ENCODE peak calls at places on chromosome 21, in seven cellular contexts. N is bronchial epithelial cell, D is mammary epithelial cell, X is pancreas, P is lower lobe of right lung, J is tibial artery, R is psoas muscle. V is an unnamed sample. For H3K36me3, the result is how much of the 10 kb centered on the place peaks cover.

GRCh38 chr21:27513016-27513415 is 546.1 kb upstream of the ADAMTS5 start:
- DNase-seq in N (no peak), D (peak), X (no peak), P (no peak), J (no peak), R (no peak), V (no peak)

GRCh38 chr21:14751011-14751410 is 204.9 kb upstream of the SAMSN1 start:
- DNase-seq in N (no peak), D (no peak), X (no peak), P (no peak), J (no peak), R (no peak), V (no peak)

GRCh38 chr21:28256420-28256831 is 736.3 kb downstream of the LTN1 start:
- DNase-seq in N (no peak), D (no peak), X (peak), P (no peak), J (no peak), R (no peak), V (peak)

GRCh38 chr21:15192243-15192642 is 127.4 kb upstream of the NRIP1 start:
- DNase-seq in N (peak), D (peak), X (no peak), P (no peak), J (no peak), R (no peak), V (peak)

GRCh38 chr21:32309906-32310460 is 11.3 kb downstream of the MRAP start:
- DNase-seq in N (no peak), D (no peak), X (no peak), P (no peak), J (no peak), R (no peak), V (no peak)

GRCh38 chr21:19256934-19257660 is 853.5 kb upstream of the TMPRSS15 start:
- DNase-seq in N (no peak), D (no peak), X (no peak), P (no peak), J (no peak), R (no peak), V (no peak)

GRCh38 chr21:18913914-18914313 is 510.3 kb upstream of the TMPRSS15 start:
- DNase-seq in N (no peak), D (no peak), X (no peak), P (no peak), J (no peak), R (no peak), V (no peak)

GRCh38 chr21:31660134-31660565 is 657 bp downstream of the SOD1 start:
- DNase-seq in N (peak), D (peak), X (peak), P (no peak), J (peak), R (no peak), V (no peak)

GRCh38 chr21:31484219-31484618 is 140.2 kb upstream of the TIAM1 start:
- DNase-seq in N (no peak), D (no peak), X (no peak), P (no peak), J (no peak), R (no peak), V (no peak)

GRCh38 chr21:42466700-42467612 is 29.1 kb downstream of the RSPH1 start:
- DNase-seq in N (peak), D (no peak), X (no peak), P (no peak), J (no peak), R (peak), V (peak)

GRCh38 chr21:33123396-33124120 is 53.6 kb downstream of the OLIG1 start:
- DNase-seq in N (peak), D (no peak), X (no peak), P (no peak), J (no peak), R (no peak), V (no peak)

GRCh38 chr21:33870768-33871167 is 44.8 kb downstream of the ATP5PO start:
- DNase-seq in N (no peak), D (no peak), X (no peak), P (no peak), J (no peak), R (peak), V (no peak)

GRCh38 chr21:27570306-27570868 is 603.5 kb upstream of the ADAMTS5 start:
- DNase-seq in N (peak), D (peak), X (no peak), P (peak), J (peak), R (peak), V (no peak)

GRCh38 chr21:43355196-43355924 is 71.6 kb downstream of the SIK1 start:
- DNase-seq in N (no peak), D (no peak), X (no peak), P (no peak), J (no peak), R (peak), V (no peak)

GRCh38 chr21:40019076-40019475 is 151.8 kb downstream of the PCP4 start:
- DNase-seq in N (no peak), D (no peak), X (no peak), P (no peak), J (no peak), R (no peak), V (no peak)

GRCh38 chr21:38531610-38532009 is 33.3 kb upstream of the ERG start:
- DNase-seq in N (no peak), D (no peak), X (no peak), P (no peak), J (peak), R (no peak), V (no peak)

GRCh38 chr21:35231115-35231514 is 182.0 kb upstream of the RUNX1 start:
- DNase-seq in N (peak), D (peak), X (no peak), P (no peak), J (no peak), R (no peak), V (no peak)

GRCh38 chr21:38468989-38469388 is 29.3 kb downstream of the ERG start:
- DNase-seq in N (peak), D (peak), X (no peak), P (no peak), J (no peak), R (no peak), V (no peak)

GRCh38 chr21:31557956-31558838 is 101.3 kb upstream of the SOD1 start:
- DNase-seq in N (no peak), D (peak), X (no peak), P (no peak), J (no peak), R (no peak), V (peak)

GRCh38 chr21:26843912-26844257 is 1.3 kb downstream of the ADAMTS1 start:
- DNase-seq in N (peak), D (peak), X (no peak), P (no peak), J (no peak), R (no peak), V (no peak)

GRCh38 chr21:23438081-23438480 is 2169.2 kb downstream of the MRPL39 start:
- DNase-seq in N (no peak), D (no peak), X (no peak), P (no peak), J (no peak), R (no peak), V (no peak)

GRCh38 chr21:42375966-42376337 is 9.6 kb upstream of the TFF1 start:
- DNase-seq in N (no peak), D (no peak), X (no peak), P (no peak), J (no peak), R (no peak), V (no peak)

GRCh38 chr21:33976082-33976979 is 60.7 kb upstream of the ATP5PO start:
- DNase-seq in N (peak), D (peak), X (no peak), P (no peak), J (no peak), R (no peak), V (no peak)

GRCh38 chr21:42423685-42424084 is 20.0 kb downstream of the UBASH3A start:
- DNase-seq in N (no peak), D (no peak), X (no peak), P (no peak), J (no peak), R (no peak), V (no peak)

GRCh38 chr21:31668651-31669491 is 9.4 kb downstream of the SOD1 start:
- DNase-seq in N (peak), D (no peak), X (no peak), P (no peak), J (no peak), R (no peak), V (no peak)

GRCh38 chr21:33642896-33643657 is 776 bp downstream of the ITSN1 start:
- DNase-seq in N (peak), D (peak), X (peak), P (peak), J (peak), R (peak), V (peak)

GRCh38 chr21:43702785-43703067 is 16.2 kb upstream of the PDXK start:
- DNase-seq in N (peak), D (no peak), X (no peak), P (no peak), J (no peak), R (no peak), V (no peak)

GRCh38 chr21:44708213-44708865 is 3.0 kb downstream of the TSPEAR start:
- DNase-seq in N (no peak), D (no peak), X (no peak), P (no peak), J (no peak), R (peak), V (no peak)
- H3K4me3 ChIP-seq in N (no peak), D (no peak), X (no peak), P (no peak), J (no peak), R (no peak), V (no peak)

GRCh38 chr21:37338671-37339526 is 27.7 kb upstream of the DYRK1A start:
- DNase-seq in N (peak), D (peak), X (peak), P (no peak), J (no peak), R (peak), V (peak)
- TF ChIP-seq CTCF in N (no peak), D (no peak), X (no peak), P (no peak), J (no peak), R (no peak), V (no peak)

GRCh38 chr21:45420623-45421041 is 15.7 kb downstream of the COL18A1 start:
- DNase-seq in N (no peak), D (no peak), X (peak), P (peak), J (no peak), R (peak), V (peak)

GRCh38 chr21:45419162-45419561 is 14.2 kb downstream of the COL18A1 start:
- DNase-seq in N (no peak), D (no peak), X (no peak), P (peak), J (no peak), R (no peak), V (no peak)

GRCh38 chr21:45420061-45420521 is 15.1 kb downstream of the COL18A1 start:
- DNase-seq in N (no peak), D (no peak), X (no peak), P (peak), J (no peak), R (no peak), V (no peak)

GRCh38 chr21:45421846-45422775 is 17.1 kb downstream of the COL18A1 start:
- DNase-seq in N (no peak), D (no peak), X (no peak), P (peak), J (no peak), R (peak), V (no peak)

DNA sequence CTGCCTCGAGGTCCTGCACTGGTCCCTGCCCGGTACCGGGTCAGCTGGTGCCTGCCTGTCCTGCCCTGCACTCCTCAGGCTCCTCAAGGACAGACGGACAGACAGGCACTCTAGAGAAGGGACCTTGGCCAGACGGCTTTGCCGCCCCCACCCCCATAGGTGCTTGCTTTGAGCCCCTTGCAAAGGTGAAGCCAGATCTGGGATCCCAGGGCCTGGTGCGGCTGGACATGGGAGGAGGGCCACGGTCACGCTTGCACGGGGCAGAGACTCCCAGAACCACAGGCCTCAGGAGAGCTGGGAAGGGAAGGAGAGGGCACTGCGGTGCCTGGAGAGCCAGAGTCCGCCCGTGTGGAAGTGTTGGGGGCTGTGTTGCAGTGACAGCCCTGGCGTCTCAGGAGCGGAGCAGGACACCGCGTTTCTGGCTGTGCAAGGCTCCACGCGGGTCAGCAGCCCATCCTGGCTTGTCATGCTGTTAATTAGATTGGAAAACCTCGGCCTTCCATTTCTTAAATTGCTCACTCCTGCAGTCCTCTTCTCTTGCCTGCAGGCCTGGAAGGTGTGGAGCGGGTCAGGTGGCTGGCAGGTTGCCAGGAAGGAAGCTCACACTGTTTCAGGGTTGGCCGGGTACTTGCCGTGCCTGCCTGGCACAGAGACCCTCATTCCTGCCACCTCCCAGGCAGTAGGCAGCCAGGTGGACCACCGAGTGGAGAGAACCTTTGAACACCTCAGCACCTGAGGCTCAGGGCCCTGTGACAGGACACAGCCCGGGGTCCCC is 16.3 kb downstream of the COL18A1 start:
- DNase-seq in N (peak), D (peak), X (peak), P (peak), J (no peak), R (peak), V (no peak)
- H3K36me3 ChIP-seq in N (under half), D (under half), X (under half), P (under half), J (under half), R (under half), V (under half)

DNA sequence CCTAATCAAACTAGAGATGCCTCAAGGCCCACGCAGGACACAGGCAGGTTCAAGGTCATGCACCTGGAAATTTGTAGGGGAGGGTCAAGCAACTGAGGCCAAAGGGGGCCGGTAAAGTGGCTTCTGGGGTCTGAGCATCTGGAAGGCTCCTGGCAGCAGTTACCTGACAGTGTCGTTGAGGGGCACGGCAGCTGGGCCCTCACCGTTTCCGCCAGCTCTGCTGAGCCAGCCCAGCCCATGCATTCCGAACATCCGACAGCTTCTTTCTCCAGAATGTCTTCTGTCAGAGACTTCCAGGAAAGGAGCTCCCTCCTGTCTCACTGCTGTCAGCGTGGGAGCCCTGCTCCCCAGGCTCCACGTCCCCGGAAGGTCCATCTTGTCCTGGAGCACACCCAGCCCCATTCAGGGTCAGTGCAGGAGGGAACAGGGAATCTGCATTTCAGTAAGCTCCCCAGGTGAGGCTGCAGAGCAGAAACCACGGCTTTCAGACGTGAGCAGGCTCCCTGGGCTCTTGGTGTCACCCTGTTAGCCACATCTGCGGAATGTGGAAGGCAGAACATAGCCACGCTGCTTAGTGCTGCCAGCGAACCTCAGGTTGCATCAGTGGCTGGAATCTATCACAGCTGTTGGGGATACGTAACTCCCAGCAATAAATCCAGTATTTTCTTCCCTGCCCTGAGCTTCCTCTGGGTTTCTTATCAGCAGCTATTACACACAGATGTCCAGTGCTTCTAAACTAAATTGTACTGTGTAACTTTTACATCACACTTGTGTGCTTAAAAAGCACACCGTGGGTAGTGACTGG is 36.3 kb upstream of the FAM3B start:
- DNase-seq in N (no peak), D (no peak), X (no peak), P (no peak), J (no peak), R (no peak), V (no peak)
- H3K4me3 ChIP-seq in N (no peak), D (no peak), X (no peak), P (no peak), J (no peak), R (no peak), V (no peak)

DNA sequence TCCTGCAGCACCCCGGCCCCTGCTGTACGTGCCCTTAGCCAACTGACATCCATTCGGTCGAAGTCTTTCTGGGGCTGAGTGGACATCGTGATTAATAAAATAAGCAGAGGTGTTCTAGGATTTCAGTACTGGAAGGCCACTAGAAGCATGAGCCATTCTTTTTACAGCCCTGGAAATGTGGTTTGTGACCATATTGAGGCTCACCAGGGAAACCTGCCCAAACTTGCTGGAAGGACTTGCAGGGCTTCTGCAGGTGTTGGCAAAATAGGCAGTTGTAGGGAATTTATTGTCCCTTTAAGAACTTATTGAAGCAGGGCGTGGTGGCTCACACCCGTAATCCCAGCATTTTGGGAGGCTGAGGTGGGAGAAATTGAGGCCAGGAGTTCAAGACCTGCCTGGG is 80.8 kb downstream of the DOP1B start:
- DNase-seq in N (peak), D (peak), X (no peak), P (no peak), J (no peak), R (no peak), V (no peak)
- TF ChIP-seq CTCF in N (no peak), D (no peak), X (no peak), P (no peak), J (no peak), R (no peak), V (no peak)

GRCh38 chr21:45469273-45470086 is 64.5 kb downstream of the COL18A1 start:
- DNase-seq in N (no peak), D (no peak), X (no peak), P (no peak), J (no peak), R (peak), V (peak)
- H3K36me3 ChIP-seq in N (under half), D (under half), X (under half), P (under half), J (under half), R (under half), V (under half)